ENCODE peak calls at places on chromosomes 6 and 20, in six cellular contexts. M is transverse colon; T is stomach; K is effector CD4-positive, alpha-beta T cell; G is NCI-H1105 treated with DMSO at 0.1 percent for 48 hours; X is right cardiac atrium. V is an unnamed sample.

GRCh38 chr20:38342716-38343106 is 3.6 kb upstream of the LBP start:
- DNase-seq in K (no peak), G (no peak), X (no peak), M (no peak), T (no peak), V (no peak)

GRCh38 chr6:167672738-167673137 is 154.0 kb upstream of the AFDN start:
- DNase-seq in T (no peak), G (no peak), X (no peak), K (no peak), M (no peak), V (no peak)

GRCh38 chr6:30443657-30444450 is 45.5 kb upstream of the HLA-E start:
- DNase-seq in K (no peak), T (no peak), M (no peak), X (no peak), G (no peak), V (no peak)

GRCh38 chr6:48833916-48834315 is 629.1 kb downstream of the MMUT start:
- DNase-seq in X (no peak), K (no peak), M (no peak), G (no peak), T (no peak), V (no peak)

GRCh38 chr6:136235233-136235564 is 14.9 kb downstream of the MTFR2 start:
- DNase-seq in M (no peak), K (no peak), G (no peak), T (no peak), X (no peak), V (no peak)

GRCh38 chr20:63273635-63274380 is 1.2 kb downstream of the ARFGAP1 start:
- DNase-seq in X (no peak), K (no peak), G (no peak), T (no peak), M (no peak), V (no peak)

GRCh38 chr20:49821850-49822249 is 9.2 kb downstream of the SLC9A8 start:
- DNase-seq in K (no peak), M (no peak), X (no peak), T (no peak), G (no peak), V (no peak)

GRCh38 chr20:31604567-31605030 is 490 bp upstream of the ID1 start:
- DNase-seq in G (no peak), K (no peak), M (no peak), X (no peak), T (no peak), V (no peak)

GRCh38 chr6:39362487-39362865 is 40.0 kb upstream of the KCNK16 start:
- DNase-seq in K (no peak), M (no peak), T (no peak), G (peak), X (no peak), V (no peak)

GRCh38 chr6:136344420-136344819 is 54.8 kb upstream of the BCLAF1 start:
- DNase-seq in G (no peak), K (no peak), M (no peak), X (no peak), T (no peak), V (no peak)

GRCh38 chr6:24440897-24441598 is 38.3 kb downstream of the MRS2 start:
- DNase-seq in T (no peak), G (no peak), M (no peak), X (no peak), K (no peak), V (no peak)